ENCODE peak calls at places on chromosome 3, in six cellular contexts. Z is spleen, Q is lower lobe of right lung, G is tibial nerve, P is PC-9, H is uterus. C is an unnamed sample.

GRCh38 chr3:126659915-126660886 is 5.3 kb upstream of the TXNRD3 start:
- DNase-seq in Z (no peak), Q (no peak), G (no peak), P (no peak), H (no peak), C (no peak)

GRCh38 chr3:66991478-66991877 is 6.6 kb upstream of the KBTBD8 start:
- DNase-seq in Z (no peak), Q (no peak), G (no peak), P (no peak), H (no peak), C (no peak)

GRCh38 chr3:114451561-114452018 is 157.8 kb downstream of the TIGIT start:
- DNase-seq in Z (no peak), Q (no peak), G (peak), P (no peak), H (no peak), C (peak)

GRCh38 chr3:120198305-120198878 is 86.6 kb downstream of the GPR156 start:
- DNase-seq in Z (no peak), Q (no peak), G (no peak), P (no peak), H (no peak), C (no peak)

GRCh38 chr3:43670635-43671522 is 19.9 kb upstream of the ABHD5 start:
- DNase-seq in Z (no peak), Q (no peak), G (no peak), P (no peak), H (no peak), C (no peak)

GRCh38 chr3:98869391-98869790 is 32.1 kb downstream of the DCBLD2 start:
- DNase-seq in Z (no peak), Q (no peak), G (no peak), P (no peak), H (no peak), C (no peak)

GRCh38 chr3:129282727-129283327 is 4.2 kb downstream of the HMCES start:
- DNase-seq in Z (no peak), Q (no peak), G (no peak), P (no peak), H (no peak), C (no peak)

GRCh38 chr3:40079845-40080240 is 229.7 kb upstream of the EIF1B start:
- DNase-seq in Z (no peak), Q (no peak), G (no peak), P (no peak), H (no peak), C (no peak)

GRCh38 chr3:155012584-155012983 is 67.5 kb upstream of the MME start:
- DNase-seq in Z (no peak), Q (no peak), G (no peak), P (no peak), H (no peak), C (no peak)

GRCh38 chr3:175338775-175339535 is 479.8 kb downstream of the NAALADL2 start:
- DNase-seq in Z (no peak), Q (peak), G (peak), P (peak), H (no peak), C (peak)

GRCh38 chr3:85977615-85978338 is 1013.2 kb downstream of the VGLL3 start:
- DNase-seq in Z (no peak), Q (no peak), G (no peak), P (no peak), H (no peak), C (no peak)

GRCh38 chr3:82012775-82013174 is 251.3 kb upstream of the GBE1 start:
- DNase-seq in Z (no peak), Q (no peak), G (no peak), P (no peak), H (no peak), C (no peak)

GRCh38 chr3:158094917-158095301 is 11.3 kb downstream of the SHOX2 start:
- DNase-seq in Z (no peak), Q (no peak), G (peak), P (no peak), H (no peak), C (no peak)

GRCh38 chr3:37241880-37242279 is 67.5 kb upstream of the LRRFIP2 start:
- DNase-seq in Z (no peak), Q (no peak), G (no peak), P (no peak), H (no peak), C (no peak)

GRCh38 chr3:37247398-37248114 is 73.2 kb upstream of the LRRFIP2 start:
- DNase-seq in Z (no peak), Q (no peak), G (no peak), P (no peak), H (no peak), C (no peak)

GRCh38 chr3:37248179-37248578 is 73.8 kb upstream of the LRRFIP2 start:
- DNase-seq in Z (no peak), Q (no peak), G (no peak), P (no peak), H (no peak), C (no peak)

GRCh38 chr3:37243811-37244748 is 69.7 kb upstream of the LRRFIP2 start:
- DNase-seq in Z (peak), Q (peak), G (peak), P (peak), H (peak), C (peak)

DNA sequence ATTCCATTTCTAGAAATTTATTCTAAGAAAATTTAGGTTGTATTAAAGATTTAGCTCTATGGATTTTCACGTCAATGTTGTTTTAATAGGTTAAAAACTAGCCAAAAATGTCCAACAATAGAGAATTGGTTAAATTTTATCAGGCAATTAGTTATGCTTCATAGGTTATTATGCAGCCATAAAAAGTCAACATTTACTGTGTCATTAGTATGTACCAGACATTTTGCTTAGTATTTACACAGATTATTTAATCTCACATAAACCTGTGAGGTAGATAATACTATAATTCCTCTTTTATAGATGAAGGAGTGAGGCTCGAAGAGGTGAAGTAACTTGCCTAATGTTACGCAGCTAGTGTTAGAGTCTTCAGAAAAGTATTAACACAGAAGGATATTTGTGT is 70.6 kb upstream of the LRRFIP2 start:
- DNase-seq in Z (no peak), Q (no peak), G (no peak), P (no peak), H (no peak), C (no peak)
- H3K4me3 ChIP-seq in Z (peak), Q (peak), G (peak), P (peak), H (no peak), C (peak)

DNA sequence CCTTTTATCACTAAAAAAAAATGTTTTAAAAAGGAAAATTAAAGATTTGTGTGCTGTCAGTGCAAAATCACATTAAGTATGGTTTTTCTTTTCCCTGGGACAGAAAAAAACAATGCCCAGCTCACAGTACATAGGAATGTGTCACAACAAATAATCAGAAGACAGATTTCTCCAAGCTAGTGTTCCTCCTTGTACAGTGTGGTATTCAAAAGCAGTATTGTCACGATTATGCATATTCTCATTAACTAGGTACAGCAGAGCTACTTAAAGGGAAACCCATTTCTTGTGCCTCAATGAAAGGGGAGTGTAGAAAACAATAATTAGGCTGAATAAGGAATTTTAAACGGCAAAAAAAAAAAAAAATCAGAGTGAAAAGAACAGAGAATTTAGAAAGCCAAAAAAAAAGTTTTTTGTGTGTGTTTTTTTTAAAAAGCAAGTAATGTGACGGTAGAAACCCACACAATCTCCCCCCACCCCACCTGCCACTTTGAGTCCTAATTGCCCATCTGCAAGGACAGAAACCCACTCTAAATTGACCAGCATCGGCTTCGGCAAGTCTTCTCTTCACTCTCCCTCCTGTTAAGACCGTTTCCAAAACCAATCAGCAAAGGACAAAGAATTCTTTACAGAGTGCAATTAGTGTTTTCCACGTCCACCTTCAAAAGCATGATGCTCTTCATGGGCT is 41.0 kb downstream of the EIF4E3 start:
- DNase-seq in Z (no peak), Q (no peak), G (no peak), P (no peak), H (no peak), C (no peak)
- H3K27ac ChIP-seq in Z (no peak), Q (no peak), G (peak), P (no peak), H (peak), C (no peak)

DNA sequence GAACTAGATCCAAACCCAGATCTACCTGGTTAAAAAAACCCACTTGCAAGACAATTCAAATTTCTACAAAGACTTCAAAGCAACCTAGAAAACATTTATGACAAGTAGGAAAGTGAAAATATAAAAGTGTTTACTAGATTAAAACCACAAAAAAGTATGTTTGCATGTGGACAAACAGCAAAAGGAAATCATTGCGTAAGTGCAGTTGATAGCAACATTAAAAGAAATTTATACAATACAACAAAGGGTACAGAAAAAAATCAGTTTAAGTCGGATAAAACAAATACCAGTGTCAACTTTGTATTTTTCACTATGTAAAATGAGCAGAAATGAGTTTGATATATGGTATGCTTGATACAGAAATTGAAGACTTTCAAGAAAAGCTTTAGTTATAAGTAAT is 2.6 kb downstream of the EIF5A2 start:
- DNase-seq in Z (no peak), Q (no peak), G (no peak), P (no peak), H (no peak), C (no peak)
- H3K4me3 ChIP-seq in Z (no peak), Q (no peak), G (no peak), P (peak), H (no peak), C (no peak)

GRCh38 chr3:4770561-4770960 is 208.7 kb upstream of the BHLHE40 start:
- DNase-seq in Z (no peak), Q (no peak), G (no peak), P (no peak), H (no peak), C (no peak)

GRCh38 chr3:4772858-4773257 is 206.4 kb upstream of the BHLHE40 start:
- DNase-seq in Z (no peak), Q (no peak), G (no peak), P (no peak), H (no peak), C (no peak)

GRCh38 chr3:4773583-4773982 is 205.7 kb upstream of the BHLHE40 start:
- DNase-seq in Z (no peak), Q (no peak), G (no peak), P (no peak), H (no peak), C (no peak)

GRCh38 chr3:4772171-4772804 is 206.9 kb upstream of the BHLHE40 start:
- DNase-seq in Z (no peak), Q (peak), G (peak), P (no peak), H (peak), C (peak)

DNA sequence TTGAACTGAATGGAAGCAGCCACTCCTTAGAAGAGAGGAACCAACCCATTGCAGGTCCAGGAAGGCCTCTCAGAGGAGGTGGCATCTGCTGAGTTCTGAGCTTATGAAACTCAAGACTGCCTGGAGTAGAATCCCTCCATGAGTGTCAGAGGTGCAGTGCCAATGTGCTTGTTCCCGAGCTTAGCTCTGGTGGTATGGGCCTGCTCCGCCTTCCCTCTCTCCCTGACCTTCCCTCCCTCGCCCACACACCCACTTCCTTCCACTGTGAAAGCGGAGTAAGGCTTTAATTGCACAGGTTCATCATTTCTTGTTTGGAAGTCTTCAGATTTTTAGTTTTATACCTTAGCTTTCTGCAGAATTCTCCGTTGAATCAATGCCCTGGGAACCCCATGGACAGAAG is 208.0 kb upstream of the BHLHE40 start:
- DNase-seq in Z (no peak), Q (no peak), G (no peak), P (no peak), H (no peak), C (no peak)
- H3K27ac ChIP-seq in Z (no peak), Q (no peak), G (peak), P (no peak), H (peak), C (peak)

GRCh38 chr3:109071349-109072142 is 46.4 kb downstream of the MORC1 start:
- DNase-seq in Z (no peak), Q (no peak), G (no peak), P (no peak), H (no peak), C (no peak)
- H3K4me3 ChIP-seq in Z (no peak), Q (no peak), G (no peak), P (no peak), H (no peak), C (no peak)

DNA sequence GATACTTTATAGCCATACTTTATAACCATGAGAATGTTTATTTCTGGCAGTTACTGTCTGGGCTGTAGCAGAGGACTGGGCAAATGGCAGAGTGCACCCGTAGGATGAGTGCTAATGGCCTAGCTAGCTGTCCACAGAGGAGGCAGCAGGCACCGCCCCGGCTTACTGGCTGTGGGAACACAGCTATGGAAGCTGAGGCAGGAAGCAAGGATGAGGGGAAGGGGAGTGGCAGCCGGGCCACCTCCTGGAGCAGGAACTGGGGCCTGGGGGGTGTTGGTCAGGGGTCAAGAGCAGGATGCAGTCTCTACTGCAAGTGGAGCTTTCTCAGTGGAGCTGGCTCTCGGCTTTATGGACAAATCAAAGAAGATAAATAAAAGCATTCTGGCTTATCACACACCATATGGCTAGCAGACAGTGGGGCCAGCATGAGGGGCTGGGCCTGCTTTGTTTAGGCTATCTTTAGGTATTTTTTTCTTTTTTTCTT is 316.8 kb upstream of the CTDSPL start:
- DNase-seq in Z (peak), Q (no peak), G (no peak), P (no peak), H (no peak), C (no peak)
- H3K27ac ChIP-seq in Z (peak), Q (no peak), G (no peak), P (no peak), H (no peak), C (peak)

DNA sequence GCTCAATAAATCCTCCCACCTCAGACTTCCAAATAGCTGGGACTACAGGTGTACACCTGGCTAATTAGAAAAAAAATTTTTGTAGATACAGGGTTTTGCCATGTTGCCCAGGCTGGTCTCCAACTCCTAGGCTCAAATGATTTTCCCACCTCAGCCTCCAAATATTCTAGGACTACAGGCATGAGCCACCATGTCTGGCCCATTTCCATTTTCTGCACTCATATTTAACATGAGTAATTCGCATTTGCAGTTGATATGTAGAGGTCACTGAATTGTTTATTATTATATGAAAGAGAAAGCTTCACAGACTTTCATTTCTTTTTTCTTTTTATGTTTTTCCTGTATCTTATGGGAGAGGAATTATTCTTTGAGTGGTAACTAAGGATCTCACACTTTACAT is 492.7 kb downstream of the CNTN3 start:
- DNase-seq in Z (no peak), Q (no peak), G (no peak), P (no peak), H (no peak), C (no peak)
- H3K4me3 ChIP-seq in Z (no peak), Q (no peak), G (no peak), P (no peak), H (no peak), C (no peak)

GRCh38 chr3:57007513-57008415 is 52.7 kb upstream of the SPATA12 start:
- DNase-seq in Z (no peak), Q (peak), G (peak), P (peak), H (peak), C (peak)
- H3K27ac ChIP-seq in Z (no peak), Q (peak), G (peak), P (peak), H (peak), C (peak)